ENCODE peak calls at places on chromosome 21, in eight cellular contexts. T is pancreas; I is right lobe of liver; C is GM23248; X is CD8-positive, alpha-beta T cell; W is AG04450; N is colonic mucosa; Q is sigmoid colon. V is an unnamed sample.

GRCh38 chr21:39180429-39181019 is 2.7 kb downstream of the PSMG1 start:
- DNase-seq in N (no peak), I (no peak), C (peak), W (no peak), T (no peak), X (no peak), Q (no peak), V (no peak)

GRCh38 chr21:40511976-40512375 is 335.0 kb downstream of the DSCAM start:
- DNase-seq in T (no peak), I (no peak), Q (no peak), W (no peak), X (no peak), C (no peak), N (no peak), V (no peak)

GRCh38 chr21:24369751-24370150 is 1237.5 kb downstream of the MRPL39 start:
- DNase-seq in I (no peak), X (no peak), T (no peak), C (no peak), W (no peak), N (no peak), Q (no peak), V (no peak)

GRCh38 chr21:46322351-46323226 is 1.1 kb downstream of the C21orf58 start:
- DNase-seq in C (peak), I (peak), W (no peak), Q (no peak), N (peak), T (peak), X (no peak), V (no peak)

GRCh38 chr21:39451332-39452206 is at the start of gene SH3BGR:
- DNase-seq in T (peak), C (peak), W (no peak), X (no peak), Q (peak), I (peak), N (peak), V (peak)

GRCh38 chr21:15015622-15016471 is 49.0 kb downstream of the NRIP1 start:
- DNase-seq in X (no peak), I (no peak), W (peak), C (peak), Q (no peak), N (no peak), T (no peak), V (no peak)

GRCh38 chr21:39141502-39141901 is 41.7 kb downstream of the PSMG1 start:
- DNase-seq in N (peak), Q (no peak), W (peak), T (no peak), C (peak), X (no peak), I (no peak), V (no peak)

GRCh38 chr21:26169061-26169610 is 1.4 kb downstream of the APP start:
- DNase-seq in X (peak), W (no peak), Q (peak), N (peak), I (peak), T (peak), C (peak), V (no peak)

GRCh38 chr21:8989261-8989882 is 1532.0 kb upstream of the TPTE start:
- DNase-seq in I (no peak), X (no peak), T (no peak), N (no peak), Q (no peak), W (no peak), C (no peak), V (no peak)

GRCh38 chr21:15617968-15618367 is 111.8 kb upstream of the USP25 start:
- DNase-seq in Q (no peak), T (no peak), X (no peak), C (peak), N (no peak), W (no peak), I (no peak), V (no peak)

GRCh38 chr21:17925900-17926299 is 106.7 kb upstream of the C21orf91 start:
- DNase-seq in N (no peak), I (no peak), W (no peak), T (no peak), C (peak), Q (no peak), X (no peak), V (no peak)

GRCh38 chr21:10418649-10419048 is 102.7 kb upstream of the TPTE start:
- DNase-seq in N (no peak), I (no peak), Q (no peak), X (no peak), C (no peak), T (no peak), W (no peak), V (no peak)

GRCh38 chr21:25175938-25176337 is 431.3 kb downstream of the MRPL39 start:
- DNase-seq in N (no peak), X (no peak), I (no peak), Q (no peak), C (no peak), W (no peak), T (no peak), V (no peak)

GRCh38 chr21:25925064-25925463 is 190.3 kb downstream of the GABPA start:
- DNase-seq in T (no peak), Q (no peak), C (no peak), N (no peak), I (no peak), W (no peak), X (no peak), V (no peak)

GRCh38 chr21:40575983-40576382 is 271.0 kb downstream of the DSCAM start:
- DNase-seq in C (no peak), X (no peak), I (no peak), Q (no peak), T (no peak), N (no peak), W (no peak), V (no peak)

GRCh38 chr21:26844258-26845065 is 747 bp downstream of the ADAMTS1 start:
- DNase-seq in N (peak), I (peak), X (no peak), W (no peak), T (peak), Q (peak), C (peak), V (peak)

GRCh38 chr21:35254006-35254751 is 205.1 kb upstream of the RUNX1 start:
- DNase-seq in T (no peak), C (peak), I (no peak), N (peak), Q (no peak), X (no peak), W (peak), V (no peak)

GRCh38 chr21:39048064-39048463 is 135.2 kb downstream of the PSMG1 start:
- DNase-seq in C (no peak), I (no peak), W (no peak), X (no peak), Q (peak), T (no peak), N (peak), V (no peak)

GRCh38 chr21:14541840-14542495 is 4.1 kb downstream of the SAMSN1 start:
- DNase-seq in I (no peak), C (no peak), W (no peak), N (no peak), Q (no peak), T (no peak), X (no peak), V (no peak)

GRCh38 chr21:40016667-40017066 is 149.4 kb downstream of the PCP4 start:
- DNase-seq in X (no peak), T (no peak), Q (no peak), I (no peak), N (no peak), W (no peak), C (no peak), V (no peak)

GRCh38 chr21:37658994-37659458 is 257.2 kb downstream of the KCNJ6 start:
- DNase-seq in N (no peak), X (no peak), Q (peak), C (peak), I (no peak), W (peak), T (no peak), V (no peak)

GRCh38 chr21:27371065-27371464 is 404.2 kb upstream of the ADAMTS5 start:
- DNase-seq in N (no peak), C (no peak), Q (no peak), I (no peak), W (no peak), X (no peak), T (no peak), V (no peak)

GRCh38 chr21:31255846-31256395 is 88.1 kb downstream of the TIAM1 start:
- DNase-seq in I (no peak), T (no peak), Q (no peak), C (no peak), W (no peak), N (no peak), X (no peak), V (no peak)

GRCh38 chr21:32257952-32258785 is 20.7 kb downstream of the MIS18A start:
- DNase-seq in T (no peak), C (peak), Q (peak), N (peak), I (peak), W (peak), X (peak), V (peak)

GRCh38 chr21:18529253-18529652 is 125.7 kb upstream of the TMPRSS15 start:
- DNase-seq in W (no peak), Q (no peak), C (peak), T (no peak), N (no peak), I (no peak), X (no peak), V (no peak)

GRCh38 chr21:38352536-38353219 is 95.9 kb downstream of the KCNJ15 start:
- DNase-seq in C (peak), T (no peak), X (no peak), I (peak), Q (no peak), W (peak), N (peak), V (no peak)

GRCh38 chr21:46401186-46401910 is 57.3 kb upstream of the DIP2A start:
- DNase-seq in C (no peak), T (no peak), X (no peak), W (no peak), I (no peak), N (no peak), Q (no peak), V (no peak)

DNA sequence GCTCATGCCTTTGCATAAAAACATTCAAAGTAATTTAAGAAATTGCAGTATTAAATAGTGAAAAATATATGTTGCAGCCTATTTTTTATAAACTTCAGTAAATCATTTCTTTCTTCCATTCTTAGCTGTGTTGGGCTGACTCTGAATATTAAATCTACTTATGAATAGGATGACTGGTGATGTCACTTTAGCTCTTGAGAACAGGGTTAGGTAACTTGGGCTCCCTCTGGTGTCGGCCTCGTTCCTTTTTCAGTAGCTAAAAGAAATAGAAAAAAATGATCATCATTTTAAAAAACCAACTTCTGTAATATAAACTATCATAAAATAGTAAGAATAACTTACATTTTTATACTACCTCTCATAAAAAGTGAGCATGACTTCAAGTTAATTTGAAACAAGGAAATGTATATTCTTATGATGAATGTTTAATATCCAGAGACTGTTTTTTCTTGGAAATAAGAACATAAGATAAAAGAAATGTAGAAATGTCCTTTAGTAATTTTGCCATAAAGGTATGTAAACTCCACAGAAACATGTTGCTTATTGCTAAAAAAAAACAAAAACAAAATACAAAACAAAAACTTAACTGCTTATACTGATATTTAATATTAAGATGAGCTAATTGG is 26.8 kb upstream of the NCAM2 start:
- DNase-seq in C (peak), X (no peak), I (no peak), W (peak), N (peak), T (no peak), Q (peak), V (peak)
- H3K27ac ChIP-seq in C (no peak), X (no peak), I (no peak), W (no peak), N (no peak), T (no peak), Q (no peak), V (peak)

GRCh38 chr21:45223236-45223992 is 64.3 kb downstream of the POFUT2 start:
- DNase-seq in T (peak), X (no peak), N (no peak), I (no peak), C (no peak), Q (no peak), W (no peak), V (no peak)
- H3K27ac ChIP-seq in T (no peak), X (no peak), N (no peak), I (no peak), C (no peak), Q (no peak), W (no peak), V (no peak)

DNA sequence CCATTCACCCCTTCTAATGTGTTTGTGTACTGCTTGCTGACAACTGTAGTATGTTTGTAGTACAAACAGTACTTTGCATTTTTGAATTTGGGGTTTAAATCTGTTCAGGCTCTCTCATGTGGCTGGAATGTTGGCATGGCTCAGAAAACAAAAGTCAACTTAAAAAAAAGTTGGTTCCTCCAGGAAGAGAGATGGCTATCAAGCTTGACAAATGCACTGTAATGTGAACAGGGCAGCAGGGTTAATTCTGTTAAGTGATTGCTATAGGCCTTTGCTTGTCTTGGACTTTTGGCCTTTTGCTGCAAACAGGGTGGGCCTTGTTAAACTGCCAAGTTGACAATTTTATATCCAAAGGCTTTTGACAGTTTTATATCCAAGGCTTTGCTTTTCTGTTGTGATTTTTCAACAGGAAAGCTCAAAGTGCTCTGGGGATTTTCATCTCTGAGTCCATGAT is 169.8 kb downstream of the LTN1 start:
- DNase-seq in X (no peak), W (no peak), C (peak), T (no peak), N (peak), I (no peak), Q (no peak), V (no peak)
- H3K27ac ChIP-seq in X (no peak), W (no peak), C (no peak), T (no peak), N (peak), I (no peak), Q (peak), V (no peak)

GRCh38 chr21:36538761-36539160 is 58.8 kb upstream of the CLDN14 start:
- DNase-seq in T (no peak), N (no peak), W (no peak), Q (no peak), I (no peak), C (no peak), X (no peak), V (no peak)

GRCh38 chr21:36534656-36535055 is 54.7 kb upstream of the CLDN14 start:
- DNase-seq in W (no peak), X (no peak), N (no peak), Q (no peak), I (no peak), C (no peak), T (no peak), V (no peak)

GRCh38 chr21:36533468-36533848 is 53.5 kb upstream of the CLDN14 start:
- DNase-seq in I (no peak), X (no peak), Q (no peak), N (no peak), W (no peak), T (no peak), C (no peak), V (no peak)

GRCh38 chr21:36532769-36533467 is 53.0 kb upstream of the CLDN14 start:
- DNase-seq in T (no peak), W (no peak), I (no peak), Q (no peak), C (no peak), X (no peak), N (no peak), V (no peak)

GRCh38 chr21:36535618-36536241 is 55.8 kb upstream of the CLDN14 start:
- DNase-seq in I (no peak), T (no peak), C (no peak), Q (no peak), W (no peak), X (no peak), N (no peak), V (no peak)
- H3K27ac ChIP-seq in I (no peak), T (no peak), C (no peak), Q (no peak), W (no peak), X (no peak), N (no peak), V (no peak)

GRCh38 chr21:16755061-16755460 is 757.8 kb upstream of the CXADR start:
- DNase-seq in I (no peak), T (no peak), Q (no peak), X (no peak), C (no peak), N (no peak), W (no peak), V (no peak)

GRCh38 chr21:16751705-16752104 is 761.1 kb upstream of the CXADR start:
- DNase-seq in C (no peak), I (no peak), N (no peak), T (no peak), X (no peak), W (no peak), Q (no peak), V (no peak)

GRCh38 chr21:16752109-16752508 is 760.7 kb upstream of the CXADR start:
- DNase-seq in X (no peak), Q (no peak), I (no peak), W (no peak), N (no peak), T (no peak), C (no peak), V (no peak)
- H3K27ac ChIP-seq in X (no peak), Q (peak), I (no peak), W (no peak), N (no peak), T (no peak), C (no peak), V (peak)

GRCh38 chr21:43924421-43925095 is 59.5 kb downstream of the AGPAT3 start:
- DNase-seq in T (peak), I (peak), Q (no peak), C (no peak), W (no peak), X (no peak), N (no peak), V (no peak)
- H3K27ac ChIP-seq in T (no peak), I (peak), Q (no peak), C (no peak), W (no peak), X (no peak), N (no peak), V (no peak)

GRCh38 chr21:33537212-33537611 is 4.7 kb downstream of the GART start:
- DNase-seq in W (no peak), N (no peak), C (no peak), X (no peak), T (no peak), I (no peak), Q (no peak), V (no peak)

GRCh38 chr21:33541756-33542639 is at the start of gene GART:
- DNase-seq in X (peak), N (peak), I (peak), T (peak), W (no peak), Q (peak), C (peak), V (peak)

GRCh38 chr21:33541105-33541711 is 709 bp downstream of the GART start:
- DNase-seq in Q (no peak), I (no peak), T (no peak), C (peak), X (no peak), W (no peak), N (peak), V (no peak)

GRCh38 chr21:33540711-33541104 is 1.2 kb downstream of the GART start:
- DNase-seq in X (no peak), C (no peak), W (no peak), I (no peak), N (no peak), Q (no peak), T (no peak), V (no peak)

DNA sequence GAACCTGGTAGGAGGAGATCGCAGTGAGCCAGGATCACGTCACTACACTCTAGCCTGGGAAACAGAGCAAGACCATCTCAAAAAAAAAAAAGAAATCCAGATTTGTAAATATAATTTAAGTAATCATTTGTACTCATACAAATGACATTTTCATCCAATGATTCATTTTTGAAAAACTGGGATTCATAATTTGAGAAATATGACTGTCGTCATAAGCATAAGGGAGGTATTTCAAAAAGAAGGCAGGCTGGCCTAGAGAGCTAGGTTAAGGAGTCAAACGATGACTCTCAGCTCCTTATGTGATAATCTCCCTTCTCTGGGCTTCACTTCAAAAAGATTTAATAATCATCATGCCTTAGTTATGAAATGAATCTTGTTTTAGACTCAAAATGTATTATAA is 2.3 kb downstream of the GART start:
- DNase-seq in N (no peak), W (no peak), C (no peak), X (no peak), I (no peak), Q (no peak), T (no peak), V (no peak)
- H3K27ac ChIP-seq in N (no peak), W (peak), C (no peak), X (no peak), I (no peak), Q (no peak), T (no peak), V (no peak)

GRCh38 chr21:41817877-41818855 is 51.3 kb upstream of the RIPK4 start:
- DNase-seq in I (peak), C (no peak), W (no peak), T (no peak), N (no peak), X (no peak), Q (peak), V (no peak)
- H3K27ac ChIP-seq in I (no peak), C (no peak), W (no peak), T (no peak), N (no peak), X (no peak), Q (no peak), V (no peak)

GRCh38 chr21:34180826-34181359 is 107.5 kb downstream of the MRPS6 start:
- DNase-seq in N (no peak), I (no peak), X (no peak), W (no peak), C (no peak), Q (peak), T (no peak), V (peak)
- H3K27ac ChIP-seq in N (no peak), I (no peak), X (no peak), W (no peak), C (no peak), Q (peak), T (no peak), V (peak)